ENCODE peak calls at places on chromosomes 2 and 18, in ten cellular contexts. One of them, this sample, is unnamed. For H3K4me1, the result is how much of the 10 kb centered on the place peaks cover.

GRCh38 chr2:86081724-86082123 is 24.0 kb downstream of the POLR1A start:
- DNase-seq in upper lobe of right lung: no peak
- DNase-seq in ovary: no peak
- DNase-seq in neuronal stem cell: no peak
- DNase-seq in CD8-positive, alpha-beta memory T cell: no peak
- DNase-seq in left ventricle myocardium inferior: no peak
- DNase-seq in stomach: no peak
- DNase-seq in lung: no peak
- DNase-seq in PC-9: no peak
- DNase-seq in tibial artery: no peak
- DNase-seq in this sample: no peak

GRCh38 chr2:128314026-128314347 is 4.7 kb downstream of the HS6ST1 start:
- DNase-seq in CD8-positive, alpha-beta memory T cell: no peak
- DNase-seq in upper lobe of right lung: no peak
- DNase-seq in tibial artery: no peak
- DNase-seq in ovary: no peak
- DNase-seq in PC-9: no peak
- DNase-seq in stomach: no peak
- DNase-seq in left ventricle myocardium inferior: no peak
- DNase-seq in neuronal stem cell: no peak
- DNase-seq in lung: no peak
- DNase-seq in this sample: no peak

GRCh38 chr2:188515918-188516317 is 224.2 kb downstream of the GULP1 start:
- DNase-seq in PC-9: no peak
- DNase-seq in CD8-positive, alpha-beta memory T cell: no peak
- DNase-seq in lung: no peak
- DNase-seq in tibial artery: no peak
- DNase-seq in neuronal stem cell: no peak
- DNase-seq in upper lobe of right lung: no peak
- DNase-seq in left ventricle myocardium inferior: no peak
- DNase-seq in ovary: no peak
- DNase-seq in stomach: no peak
- DNase-seq in this sample: no peak

GRCh38 chr18:58609536-58609993 is 19.3 kb downstream of the ALPK2 start:
- DNase-seq in left ventricle myocardium inferior: no peak
- DNase-seq in stomach: no peak
- DNase-seq in lung: no peak
- DNase-seq in PC-9: no peak
- DNase-seq in upper lobe of right lung: no peak
- DNase-seq in neuronal stem cell: no peak
- DNase-seq in CD8-positive, alpha-beta memory T cell: no peak
- DNase-seq in tibial artery: no peak
- DNase-seq in ovary: no peak
- DNase-seq in this sample: no peak

GRCh38 chr2:127599211-127599610 is 46.7 kb upstream of the GPR17 start:
- DNase-seq in CD8-positive, alpha-beta memory T cell: no peak
- DNase-seq in upper lobe of right lung: no peak
- DNase-seq in tibial artery: no peak
- DNase-seq in ovary: no peak
- DNase-seq in PC-9: no peak
- DNase-seq in neuronal stem cell: no peak
- DNase-seq in stomach: no peak
- DNase-seq in lung: no peak
- DNase-seq in left ventricle myocardium inferior: no peak
- DNase-seq in this sample: no peak

GRCh38 chr2:42100696-42101585 is 53.1 kb downstream of the PKDCC start:
- DNase-seq in tibial artery: peak
- DNase-seq in neuronal stem cell: peak
- DNase-seq in ovary: peak
- DNase-seq in PC-9: peak
- DNase-seq in lung: peak
- DNase-seq in upper lobe of right lung: peak
- DNase-seq in left ventricle myocardium inferior: peak
- DNase-seq in CD8-positive, alpha-beta memory T cell: peak
- DNase-seq in stomach: peak
- DNase-seq in this sample: peak

GRCh38 chr2:241115361-241115760 is 13.3 kb upstream of the MTERF4 start:
- DNase-seq in upper lobe of right lung: no peak
- DNase-seq in left ventricle myocardium inferior: no peak
- DNase-seq in stomach: no peak
- DNase-seq in PC-9: no peak
- DNase-seq in ovary: no peak
- DNase-seq in neuronal stem cell: no peak
- DNase-seq in tibial artery: no peak
- DNase-seq in CD8-positive, alpha-beta memory T cell: no peak
- DNase-seq in lung: no peak
- DNase-seq in this sample: no peak

GRCh38 chr18:52392160-52392559 is 52.2 kb downstream of the DCC start:
- DNase-seq in lung: no peak
- DNase-seq in neuronal stem cell: no peak
- DNase-seq in upper lobe of right lung: no peak
- DNase-seq in stomach: no peak
- DNase-seq in tibial artery: no peak
- DNase-seq in ovary: no peak
- DNase-seq in CD8-positive, alpha-beta memory T cell: no peak
- DNase-seq in left ventricle myocardium inferior: no peak
- DNase-seq in PC-9: no peak
- DNase-seq in this sample: no peak

GRCh38 chr2:146584316-146584715 is 1260.5 kb upstream of the ACVR2A start:
- DNase-seq in PC-9: no peak
- DNase-seq in stomach: no peak
- DNase-seq in lung: no peak
- DNase-seq in left ventricle myocardium inferior: no peak
- DNase-seq in CD8-positive, alpha-beta memory T cell: no peak
- DNase-seq in tibial artery: no peak
- DNase-seq in ovary: no peak
- DNase-seq in upper lobe of right lung: no peak
- DNase-seq in neuronal stem cell: no peak
- DNase-seq in this sample: no peak

GRCh38 chr18:56329536-56329935 is 308.9 kb downstream of the TXNL1 start:
- DNase-seq in neuronal stem cell: no peak
- DNase-seq in stomach: no peak
- DNase-seq in CD8-positive, alpha-beta memory T cell: no peak
- DNase-seq in lung: no peak
- DNase-seq in upper lobe of right lung: no peak
- DNase-seq in ovary: no peak
- DNase-seq in tibial artery: no peak
- DNase-seq in left ventricle myocardium inferior: no peak
- DNase-seq in PC-9: no peak
- DNase-seq in this sample: no peak

GRCh38 chr18:56330381-56331115 is 307.8 kb downstream of the TXNL1 start:
- DNase-seq in PC-9: no peak
- DNase-seq in CD8-positive, alpha-beta memory T cell: no peak
- DNase-seq in ovary: no peak
- DNase-seq in upper lobe of right lung: no peak
- DNase-seq in stomach: no peak
- DNase-seq in left ventricle myocardium inferior: no peak
- DNase-seq in tibial artery: no peak
- DNase-seq in neuronal stem cell: no peak
- DNase-seq in lung: no peak
- DNase-seq in this sample: no peak

GRCh38 chr18:56327171-56327885 is 311.1 kb downstream of the TXNL1 start:
- DNase-seq in ovary: no peak
- DNase-seq in lung: no peak
- DNase-seq in left ventricle myocardium inferior: no peak
- DNase-seq in neuronal stem cell: no peak
- DNase-seq in PC-9: no peak
- DNase-seq in tibial artery: no peak
- DNase-seq in upper lobe of right lung: no peak
- DNase-seq in CD8-positive, alpha-beta memory T cell: no peak
- DNase-seq in stomach: no peak
- DNase-seq in this sample: no peak

GRCh38 chr18:56333846-56334245 is 304.5 kb downstream of the TXNL1 start:
- DNase-seq in stomach: no peak
- DNase-seq in tibial artery: no peak
- DNase-seq in PC-9: no peak
- DNase-seq in left ventricle myocardium inferior: no peak
- DNase-seq in ovary: no peak
- DNase-seq in neuronal stem cell: no peak
- DNase-seq in CD8-positive, alpha-beta memory T cell: no peak
- DNase-seq in lung: no peak
- DNase-seq in upper lobe of right lung: no peak
- DNase-seq in this sample: no peak

DNA sequence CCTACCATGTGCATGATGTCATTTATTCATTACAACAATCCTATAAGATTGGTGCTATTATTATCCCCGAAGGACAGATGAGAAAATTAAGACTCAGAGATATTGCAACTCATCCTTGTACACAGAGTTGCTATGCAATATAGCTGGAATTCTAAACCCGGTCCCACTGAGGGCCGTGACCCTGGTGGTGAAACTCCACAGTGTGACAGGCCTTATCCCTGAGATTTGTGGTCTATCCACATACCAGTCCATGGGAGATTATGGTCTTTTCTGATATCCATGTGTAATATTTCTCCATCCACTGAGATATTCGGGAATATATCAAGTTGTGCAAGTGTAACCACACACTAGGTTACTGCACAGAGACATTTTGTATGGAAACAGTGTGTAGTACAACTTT is 305.2 kb downstream of the TXNL1 start:
- DNase-seq in stomach: no peak
- DNase-seq in upper lobe of right lung: no peak
- DNase-seq in tibial artery: no peak
- DNase-seq in ovary: no peak
- DNase-seq in left ventricle myocardium inferior: no peak
- DNase-seq in CD8-positive, alpha-beta memory T cell: no peak
- DNase-seq in lung: no peak
- DNase-seq in PC-9: no peak
- DNase-seq in neuronal stem cell: no peak
- DNase-seq in this sample: no peak
- H3K4me1 ChIP-seq in stomach: under half
- H3K4me1 ChIP-seq in upper lobe of right lung: under half
- H3K4me1 ChIP-seq in tibial artery: under half
- H3K4me1 ChIP-seq in ovary: under half
- H3K4me1 ChIP-seq in left ventricle myocardium inferior: under half
- H3K4me1 ChIP-seq in CD8-positive, alpha-beta memory T cell: under half
- H3K4me1 ChIP-seq in lung: under half
- H3K4me1 ChIP-seq in PC-9: under half
- H3K4me1 ChIP-seq in neuronal stem cell: under half
- H3K4me1 ChIP-seq in this sample: under half

GRCh38 chr2:18519991-18520604 is 40.4 kb downstream of the RDH14 start:
- DNase-seq in left ventricle myocardium inferior: no peak
- DNase-seq in lung: no peak
- DNase-seq in ovary: no peak
- DNase-seq in tibial artery: no peak
- DNase-seq in upper lobe of right lung: no peak
- DNase-seq in CD8-positive, alpha-beta memory T cell: no peak
- DNase-seq in PC-9: no peak
- DNase-seq in neuronal stem cell: no peak
- DNase-seq in stomach: no peak
- DNase-seq in this sample: no peak
- H3K4me1 ChIP-seq in left ventricle myocardium inferior: under half
- H3K4me1 ChIP-seq in lung: under half
- H3K4me1 ChIP-seq in ovary: under half
- H3K4me1 ChIP-seq in tibial artery: under half
- H3K4me1 ChIP-seq in upper lobe of right lung: under half
- H3K4me1 ChIP-seq in CD8-positive, alpha-beta memory T cell: under half
- H3K4me1 ChIP-seq in PC-9: under half
- H3K4me1 ChIP-seq in neuronal stem cell: under half
- H3K4me1 ChIP-seq in stomach: under half
- H3K4me1 ChIP-seq in this sample: under half

DNA sequence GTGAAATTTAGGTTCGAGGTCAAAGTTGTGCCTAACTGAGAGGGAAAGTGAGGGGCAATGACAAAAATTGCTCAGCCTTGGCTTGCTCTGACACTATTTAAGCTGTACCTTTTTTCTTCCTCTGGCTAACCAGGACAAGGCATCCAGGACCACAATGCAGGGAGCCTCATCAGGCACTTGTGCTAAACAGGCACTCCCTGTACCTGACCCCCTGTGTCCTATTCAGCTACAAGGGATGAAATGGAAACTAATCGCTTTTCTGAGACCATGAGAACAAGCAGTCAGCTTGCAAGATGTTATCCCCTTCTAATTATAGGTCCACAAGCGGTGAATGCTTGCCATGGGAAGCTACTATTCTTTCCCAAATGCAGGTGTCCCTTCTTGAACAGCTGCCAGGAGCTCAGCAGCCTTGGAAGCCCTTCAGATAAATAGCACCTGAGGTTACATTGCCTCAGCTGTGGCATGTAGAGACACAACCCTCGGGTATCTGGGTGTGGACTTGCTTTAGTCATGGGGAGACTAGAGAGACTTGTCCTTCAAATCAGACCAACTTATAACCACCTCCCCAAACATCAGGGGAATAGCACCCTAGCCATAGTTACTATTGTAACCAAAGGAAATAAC is 19.1 kb upstream of the ITGA6 start:
- DNase-seq in stomach: no peak
- DNase-seq in PC-9: peak
- DNase-seq in neuronal stem cell: no peak
- DNase-seq in CD8-positive, alpha-beta memory T cell: no peak
- DNase-seq in upper lobe of right lung: no peak
- DNase-seq in left ventricle myocardium inferior: no peak
- DNase-seq in lung: no peak
- DNase-seq in tibial artery: no peak
- DNase-seq in ovary: no peak
- DNase-seq in this sample: no peak
- H3K4me1 ChIP-seq in stomach: under half
- H3K4me1 ChIP-seq in PC-9: under half
- H3K4me1 ChIP-seq in neuronal stem cell: under half
- H3K4me1 ChIP-seq in CD8-positive, alpha-beta memory T cell: under half
- H3K4me1 ChIP-seq in upper lobe of right lung: under half
- H3K4me1 ChIP-seq in left ventricle myocardium inferior: under half
- H3K4me1 ChIP-seq in lung: under half
- H3K4me1 ChIP-seq in tibial artery: under half
- H3K4me1 ChIP-seq in ovary: under half
- H3K4me1 ChIP-seq in this sample: under half

GRCh38 chr2:237345891-237346640 is 67.9 kb downstream of the COL6A3 start:
- DNase-seq in lung: no peak
- DNase-seq in tibial artery: no peak
- DNase-seq in upper lobe of right lung: no peak
- DNase-seq in ovary: no peak
- DNase-seq in stomach: no peak
- DNase-seq in neuronal stem cell: no peak
- DNase-seq in CD8-positive, alpha-beta memory T cell: no peak
- DNase-seq in PC-9: no peak
- DNase-seq in left ventricle myocardium inferior: no peak
- DNase-seq in this sample: peak
- H3K4me1 ChIP-seq in lung: under half
- H3K4me1 ChIP-seq in tibial artery: under half
- H3K4me1 ChIP-seq in upper lobe of right lung: under half
- H3K4me1 ChIP-seq in ovary: under half
- H3K4me1 ChIP-seq in stomach: under half
- H3K4me1 ChIP-seq in neuronal stem cell: under half
- H3K4me1 ChIP-seq in CD8-positive, alpha-beta memory T cell: under half
- H3K4me1 ChIP-seq in PC-9: under half
- H3K4me1 ChIP-seq in left ventricle myocardium inferior: under half
- H3K4me1 ChIP-seq in this sample: under half

This sample was measured in mesenchymal stem cell.